ENCODE peak calls at places on chromosomes 11 and 22, in four cellular contexts. S is lung, E is cardiac muscle cell, H is tibial artery. B is an unnamed sample.
A peak's percentile ranks its signal among the peaks of the same experiment; 100 is the strongest.

GRCh38 chr22:44347098-44347497 is 34.3 kb upstream of the SHISAL1 start:
- DNase-seq in E (no peak), S (no peak), H (no peak), B (no peak)

GRCh38 chr11:117458275-117459120 is 130.8 kb downstream of the CEP164 start:
- DNase-seq in S (no peak), E (no peak), H (peak; percentile 39), B (no peak)

GRCh38 chr11:64853709-64854108 is 9.3 kb upstream of the CDC42BPG start:
- DNase-seq in H (no peak), E (no peak), S (no peak), B (no peak)

GRCh38 chr22:38879961-38880360 is 7.9 kb upstream of the CBX6 start:
- DNase-seq in E (no peak), S (no peak), H (no peak), B (no peak)

GRCh38 chr11:66082936-66083698 is 13.0 kb downstream of the PACS1 start:
- DNase-seq in S (no peak), E (peak; percentile 27), H (no peak), B (no peak)

GRCh38 chr22:42553475-42554361 is at the start of gene SERHL2:
- DNase-seq in H (peak; percentile 95), E (peak; percentile 89), S (peak; percentile 89), B (peak; percentile 91)

GRCh38 chr11:73240190-73240781 is 22.2 kb downstream of the P2RY2 start:
- DNase-seq in E (peak; percentile 29), S (no peak), H (peak; percentile 86), B (no peak)

GRCh38 chr11:120235024-120235628 is 4.8 kb upstream of the POU2F3 start:
- DNase-seq in E (peak; percentile 82), S (peak; percentile 71), H (no peak), B (no peak)

GRCh38 chr11:84552791-84553190 is 1074.4 kb downstream of the DLG2 start:
- DNase-seq in S (no peak), H (no peak), E (no peak), B (no peak)

GRCh38 chr11:130801287-130802146 is 114.8 kb downstream of the SNX19 start:
- DNase-seq in S (no peak), H (no peak), E (no peak), B (no peak)

GRCh38 chr11:112238041-112238440 is 11.8 kb downstream of the PTS start:
- DNase-seq in S (no peak), E (no peak), H (no peak), B (no peak)

GRCh38 chr22:39179401-39179827 is 26.9 kb upstream of the CBX7 start:
- DNase-seq in S (no peak), E (peak; percentile 43), H (peak; percentile 58), B (no peak)

GRCh38 chr11:57311109-57311936 is 13.4 kb downstream of the TNKS1BP1 start:
- DNase-seq in S (peak; percentile 93), E (peak; percentile 85), H (peak; percentile 99), B (peak; percentile 96)

GRCh38 chr11:30015725-30016449 is 943 bp downstream of the KCNA4 start:
- DNase-seq in S (no peak), H (no peak), E (no peak), B (no peak)

GRCh38 chr11:106152013-106152412 is 74.6 kb downstream of the AASDHPPT start:
- DNase-seq in H (no peak), S (peak; percentile 29), E (no peak), B (no peak)

GRCh38 chr11:109946322-109946846 is 146.8 kb upstream of the ZC3H12C start:
- DNase-seq in E (peak; percentile 88), H (peak; percentile 88), S (peak; percentile 89), B (peak; percentile 85)

GRCh38 chr11:4704790-4705334 is 278 bp downstream of the MMP26 start:
- DNase-seq in E (no peak), H (no peak), S (no peak), B (no peak)

GRCh38 chr22:25447689-25448434 is 116.6 kb upstream of the GRK3 start:
- DNase-seq in H (peak; percentile 93), S (peak; percentile 93), E (peak; percentile 86), B (peak; percentile 92)

GRCh38 chr11:33778682-33779081 is 4.4 kb upstream of the FBXO3 start:
- DNase-seq in E (peak; percentile 44), H (no peak), S (no peak), B (no peak)

GRCh38 chr11:31355817-31356216 is 13.7 kb downstream of the DCDC1 start:
- DNase-seq in E (no peak), S (no peak), H (no peak), B (no peak)

GRCh38 chr22:40572976-40573375 is 63.5 kb downstream of the MRTFA start:
- DNase-seq in S (no peak), H (no peak), E (no peak), B (no peak)

GRCh38 chr22:31377609-31378008 is 21.8 kb upstream of the DRG1 start:
- DNase-seq in E (peak; percentile 10), S (no peak), H (no peak), B (no peak)

GRCh38 chr11:130439160-130439519 is 9.3 kb upstream of the ADAMTS15 start:
- DNase-seq in E (no peak), H (no peak), S (no peak), B (no peak)

GRCh38 chr11:68349461-68350249 is 37.3 kb downstream of the LRP5 start:
- DNase-seq in H (no peak), S (peak; percentile 57), E (no peak), B (no peak)

GRCh38 chr11:19455731-19456130 is 215.0 kb upstream of the E2F8 start:
- DNase-seq in E (no peak), H (no peak), S (no peak), B (no peak)

GRCh38 chr22:39718206-39718605 is 147.7 kb downstream of the CACNA1I start:
- DNase-seq in S (no peak), H (peak; percentile 17), E (no peak), B (no peak)

GRCh38 chr11:72079776-72080325 is 491 bp downstream of the NUMA1 start:
- DNase-seq in H (no peak), E (no peak), S (no peak), B (peak; percentile 49)

GRCh38 chr11:17003426-17003825 is 10.8 kb downstream of the PLEKHA7 start:
- DNase-seq in E (no peak), H (no peak), S (no peak), B (no peak)

GRCh38 chr11:17000987-17001386 is 13.2 kb downstream of the PLEKHA7 start:
- DNase-seq in E (no peak), H (no peak), S (no peak), B (no peak)

GRCh38 chr11:16997624-16998023 is 16.6 kb downstream of the PLEKHA7 start:
- DNase-seq in S (no peak), E (no peak), H (no peak), B (no peak)

GRCh38 chr11:17002543-17002942 is 11.7 kb downstream of the PLEKHA7 start:
- DNase-seq in S (no peak), H (no peak), E (no peak), B (no peak)

DNA sequence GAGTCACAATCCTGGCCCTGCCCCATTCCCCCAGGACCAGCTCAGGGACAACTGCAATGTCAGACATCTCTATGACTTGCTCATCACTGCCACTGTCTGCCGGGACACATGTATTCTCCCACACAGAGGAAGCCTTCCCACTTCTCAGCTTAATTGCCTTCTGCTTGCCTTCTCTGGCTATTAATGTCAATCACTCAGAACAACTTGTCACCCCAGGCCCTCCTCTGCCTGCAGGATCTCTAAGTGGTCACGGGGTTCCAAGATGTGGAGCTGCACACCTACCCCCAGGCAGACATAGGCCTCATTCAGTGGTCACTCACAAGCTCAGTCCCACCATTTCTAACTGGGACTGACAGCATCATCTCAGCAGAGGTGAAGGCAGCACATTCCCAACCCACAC is 15.1 kb downstream of the PLEKHA7 start:
- DNase-seq in S (no peak), H (no peak), E (no peak), B (no peak)
- TF ChIP-seq CTCF in S (no peak), H (no peak), E (no peak), B (no peak)

GRCh38 chr22:27799334-27800249 is 2.0 kb downstream of the MN1 start:
- DNase-seq in E (peak; percentile 62), S (no peak), H (peak; percentile 80), B (peak; percentile 71)

GRCh38 chr22:27800250-27801131 is 1.1 kb downstream of the MN1 start:
- DNase-seq in E (peak; percentile 55), S (no peak), H (peak; percentile 82), B (no peak)

GRCh38 chr22:27801616-27802388 is at the start of gene MN1:
- DNase-seq in S (no peak), H (peak; percentile 85), E (peak; percentile 77), B (peak; percentile 79)

GRCh38 chr22:27802389-27803079 is 978 bp upstream of the MN1 start:
- DNase-seq in S (no peak), E (no peak), H (no peak), B (no peak)

DNA sequence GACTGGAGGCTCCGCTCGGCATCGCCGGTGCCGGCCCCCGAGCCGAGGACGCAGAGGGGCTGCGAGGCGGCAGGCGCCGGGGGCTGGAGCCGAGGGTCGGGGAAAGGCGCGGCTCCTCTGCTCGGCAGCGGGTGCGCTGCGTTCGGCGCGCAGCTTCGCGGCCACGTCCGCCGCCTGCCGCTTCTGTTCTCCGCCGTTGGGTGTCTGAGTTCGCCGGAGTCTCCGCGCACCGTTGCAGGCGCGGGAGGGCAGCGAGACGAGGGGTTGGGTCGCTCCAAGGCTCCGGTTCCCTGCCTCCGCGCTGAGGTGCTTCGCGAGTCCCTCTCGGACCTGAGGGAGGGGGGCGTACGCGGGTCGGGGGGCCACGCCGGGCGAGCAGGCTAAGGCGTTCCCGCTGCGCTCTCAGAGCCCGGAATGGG is 350 bp downstream of the MN1 start:
- DNase-seq in H (no peak), E (peak; percentile 70), S (no peak), B (peak; percentile 73)
- TF ChIP-seq CTCF in H (no peak), E (peak; percentile 9), S (no peak), B (no peak)

GRCh38 chr11:6475936-6476335 is 2.2 kb upstream of the TRIM3 start:
- DNase-seq in S (no peak), H (no peak), E (no peak), B (no peak)

GRCh38 chr11:6474806-6475500 is 1.2 kb upstream of the TRIM3 start:
- DNase-seq in E (no peak), H (no peak), S (no peak), B (no peak)

GRCh38 chr11:6472934-6473333 is 807 bp downstream of the TRIM3 start:
- DNase-seq in S (no peak), H (no peak), E (no peak), B (no peak)

GRCh38 chr11:6474423-6474792 is 667 bp upstream of the TRIM3 start:
- DNase-seq in H (no peak), E (no peak), S (no peak), B (no peak)

GRCh38 chr11:6473481-6474422 is at the start of gene TRIM3:
- DNase-seq in S (peak; percentile 93), H (peak; percentile 98), E (peak; percentile 93), B (peak; percentile 96)
- TF ChIP-seq CTCF in S (no peak), H (no peak), E (peak; percentile 46), B (no peak)

DNA sequence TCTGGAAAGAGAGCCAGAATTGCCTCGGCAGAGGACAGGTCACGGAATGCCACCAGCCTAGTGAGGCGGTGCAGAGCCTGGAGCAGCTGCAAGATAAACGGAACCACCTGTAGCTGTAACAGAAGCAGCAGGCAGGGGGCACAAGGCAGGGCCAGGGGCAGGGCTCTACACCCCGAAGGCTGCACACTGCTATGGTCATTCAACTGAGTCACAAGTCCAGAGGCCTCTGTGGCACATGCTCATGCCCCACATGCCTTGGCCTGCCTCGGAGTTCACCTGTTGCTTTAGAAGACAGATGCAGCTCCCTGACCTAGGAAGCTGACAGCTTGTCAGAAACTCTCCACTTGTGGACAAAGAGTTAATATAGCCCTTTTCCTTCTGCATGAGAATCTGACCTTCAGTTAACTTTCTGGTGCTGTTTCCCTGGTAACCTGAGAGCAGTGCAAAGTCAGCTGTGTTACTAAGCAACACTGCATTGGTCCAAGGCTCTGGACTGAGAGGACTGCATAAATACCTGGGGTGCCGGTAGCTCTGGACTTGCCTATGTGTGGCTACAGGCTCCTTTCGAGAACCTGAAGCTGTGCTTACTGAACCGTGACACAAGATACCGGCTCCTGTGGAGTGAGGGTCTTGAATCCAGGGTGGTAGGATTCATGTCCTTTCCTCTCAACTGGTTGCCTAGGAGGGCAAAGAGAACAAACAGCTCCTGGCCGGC is 10.5 kb downstream of the COMMD9 start:
- DNase-seq in H (no peak), E (peak; percentile 23), S (no peak), B (no peak)
- TF ChIP-seq CTCF in H (no peak), E (no peak), S (no peak), B (no peak)

B was measured in ovary.